ENCODE peak calls at places on chromosomes 6 and 20, in nine cellular contexts. One of them, this sample, is unnamed. For H3K27me3 and H3K9me3, the result is how much of the 10 kb centered on the place peaks cover.

GRCh38 chr6:110140650-110141049 is 38.8 kb downstream of the WASF1 start:
- DNase-seq in cardiac muscle cell: peak
- DNase-seq in transverse colon: no peak
- DNase-seq in ascending aorta: no peak
- DNase-seq in AG04450: peak
- DNase-seq in sigmoid colon: no peak
- DNase-seq in lower lobe of right lung: no peak
- DNase-seq in CD8-positive, alpha-beta memory T cell: no peak
- DNase-seq in breast epithelium: no peak
- DNase-seq in this sample: no peak

GRCh38 chr6:104253236-104253635 is 606.5 kb downstream of the HACE1 start:
- DNase-seq in cardiac muscle cell: no peak
- DNase-seq in transverse colon: no peak
- DNase-seq in ascending aorta: no peak
- DNase-seq in AG04450: no peak
- DNase-seq in sigmoid colon: no peak
- DNase-seq in lower lobe of right lung: no peak
- DNase-seq in CD8-positive, alpha-beta memory T cell: no peak
- DNase-seq in breast epithelium: no peak
- DNase-seq in this sample: no peak

GRCh38 chr6:31541059-31541657 is 645 bp downstream of the DDX39B start:
- DNase-seq in cardiac muscle cell: peak
- DNase-seq in transverse colon: peak
- DNase-seq in ascending aorta: no peak
- DNase-seq in AG04450: no peak
- DNase-seq in sigmoid colon: no peak
- DNase-seq in lower lobe of right lung: no peak
- DNase-seq in CD8-positive, alpha-beta memory T cell: peak
- DNase-seq in breast epithelium: no peak
- DNase-seq in this sample: peak

GRCh38 chr6:160077526-160077925 is 44.1 kb upstream of the SLC22A1 start:
- DNase-seq in cardiac muscle cell: no peak
- DNase-seq in transverse colon: no peak
- DNase-seq in ascending aorta: no peak
- DNase-seq in AG04450: peak
- DNase-seq in sigmoid colon: no peak
- DNase-seq in lower lobe of right lung: no peak
- DNase-seq in CD8-positive, alpha-beta memory T cell: no peak
- DNase-seq in breast epithelium: no peak
- DNase-seq in this sample: no peak

GRCh38 chr20:49941456-49941855 is 5.3 kb downstream of the RNF114 start:
- DNase-seq in cardiac muscle cell: no peak
- DNase-seq in transverse colon: no peak
- DNase-seq in ascending aorta: no peak
- DNase-seq in AG04450: no peak
- DNase-seq in sigmoid colon: peak
- DNase-seq in lower lobe of right lung: no peak
- DNase-seq in CD8-positive, alpha-beta memory T cell: no peak
- DNase-seq in breast epithelium: no peak
- DNase-seq in this sample: no peak

GRCh38 chr20:34744340-34744739 is 40.2 kb downstream of the TP53INP2 start:
- DNase-seq in cardiac muscle cell: no peak
- DNase-seq in transverse colon: no peak
- DNase-seq in ascending aorta: no peak
- DNase-seq in AG04450: no peak
- DNase-seq in sigmoid colon: no peak
- DNase-seq in lower lobe of right lung: no peak
- DNase-seq in CD8-positive, alpha-beta memory T cell: no peak
- DNase-seq in breast epithelium: no peak
- DNase-seq in this sample: no peak

GRCh38 chr20:25012616-25013189 is 20.2 kb upstream of the APMAP start:
- DNase-seq in cardiac muscle cell: no peak
- DNase-seq in transverse colon: no peak
- DNase-seq in ascending aorta: no peak
- DNase-seq in AG04450: no peak
- DNase-seq in sigmoid colon: peak
- DNase-seq in lower lobe of right lung: no peak
- DNase-seq in CD8-positive, alpha-beta memory T cell: no peak
- DNase-seq in breast epithelium: peak
- DNase-seq in this sample: no peak

GRCh38 chr20:650281-650680 is 2.7 kb downstream of the SRXN1 start:
- DNase-seq in cardiac muscle cell: no peak
- DNase-seq in transverse colon: no peak
- DNase-seq in ascending aorta: no peak
- DNase-seq in AG04450: no peak
- DNase-seq in sigmoid colon: no peak
- DNase-seq in lower lobe of right lung: no peak
- DNase-seq in CD8-positive, alpha-beta memory T cell: no peak
- DNase-seq in breast epithelium: no peak
- DNase-seq in this sample: no peak

DNA sequence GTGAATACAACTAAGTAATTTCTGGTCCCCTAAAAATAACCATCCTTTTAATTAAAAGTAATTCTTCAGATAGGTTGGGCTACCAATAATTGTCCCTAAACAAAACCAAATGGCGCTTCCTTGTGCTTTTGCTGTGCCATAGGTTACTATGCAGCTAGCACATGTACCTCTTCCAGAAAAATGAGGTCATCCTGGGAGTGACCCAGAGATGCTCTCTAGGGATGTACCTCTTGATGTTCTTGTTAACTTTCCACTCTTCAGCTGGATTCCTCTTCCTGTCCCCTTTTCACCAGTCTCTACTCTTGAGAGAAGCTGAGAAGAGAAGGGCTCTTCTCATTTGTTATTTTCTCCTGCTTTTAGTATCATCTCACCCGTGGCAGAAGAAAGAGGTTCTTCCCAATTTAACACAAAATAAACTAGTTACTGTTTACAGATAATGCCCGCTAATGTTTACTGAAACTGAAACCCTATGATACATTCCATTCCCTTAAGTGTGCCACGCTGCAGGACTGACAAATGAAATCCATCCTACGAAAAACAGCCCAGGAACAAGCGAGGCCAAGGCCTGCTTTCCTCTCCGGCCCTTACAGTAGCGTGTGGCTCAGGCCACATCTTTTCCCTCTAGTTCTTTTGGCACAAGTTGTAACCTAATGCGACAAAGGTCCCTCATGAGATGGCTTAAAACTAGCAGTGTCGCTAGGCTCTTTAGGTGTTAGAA is 24.2 kb downstream of the MRS2 start:
- DNase-seq in cardiac muscle cell: no peak
- DNase-seq in transverse colon: no peak
- DNase-seq in ascending aorta: no peak
- DNase-seq in AG04450: no peak
- DNase-seq in sigmoid colon: no peak
- DNase-seq in lower lobe of right lung: no peak
- DNase-seq in CD8-positive, alpha-beta memory T cell: no peak
- DNase-seq in breast epithelium: no peak
- DNase-seq in this sample: no peak
- H3K27ac ChIP-seq in cardiac muscle cell: no peak
- H3K27ac ChIP-seq in transverse colon: no peak
- H3K27ac ChIP-seq in ascending aorta: no peak
- H3K27ac ChIP-seq in AG04450: no peak
- H3K27ac ChIP-seq in sigmoid colon: no peak
- H3K27ac ChIP-seq in lower lobe of right lung: no peak
- H3K27ac ChIP-seq in CD8-positive, alpha-beta memory T cell: no peak
- H3K27ac ChIP-seq in breast epithelium: no peak
- H3K27ac ChIP-seq in this sample: no peak

GRCh38 chr20:23327617-23328333 is 22.8 kb upstream of the NXT1 start:
- DNase-seq in cardiac muscle cell: no peak
- DNase-seq in transverse colon: no peak
- DNase-seq in ascending aorta: no peak
- DNase-seq in AG04450: no peak
- DNase-seq in sigmoid colon: peak
- DNase-seq in lower lobe of right lung: no peak
- DNase-seq in CD8-positive, alpha-beta memory T cell: no peak
- DNase-seq in breast epithelium: peak
- DNase-seq in this sample: no peak

GRCh38 chr20:23331951-23332350 is 18.6 kb upstream of the NXT1 start:
- DNase-seq in cardiac muscle cell: peak
- DNase-seq in transverse colon: no peak
- DNase-seq in ascending aorta: no peak
- DNase-seq in AG04450: no peak
- DNase-seq in sigmoid colon: no peak
- DNase-seq in lower lobe of right lung: no peak
- DNase-seq in CD8-positive, alpha-beta memory T cell: no peak
- DNase-seq in breast epithelium: no peak
- DNase-seq in this sample: no peak

GRCh38 chr20:23325107-23325506 is 25.5 kb upstream of the NXT1 start:
- DNase-seq in cardiac muscle cell: no peak
- DNase-seq in transverse colon: no peak
- DNase-seq in ascending aorta: no peak
- DNase-seq in AG04450: no peak
- DNase-seq in sigmoid colon: no peak
- DNase-seq in lower lobe of right lung: no peak
- DNase-seq in CD8-positive, alpha-beta memory T cell: no peak
- DNase-seq in breast epithelium: no peak
- DNase-seq in this sample: no peak

GRCh38 chr20:23331450-23331849 is 19.1 kb upstream of the NXT1 start:
- DNase-seq in cardiac muscle cell: no peak
- DNase-seq in transverse colon: no peak
- DNase-seq in ascending aorta: no peak
- DNase-seq in AG04450: no peak
- DNase-seq in sigmoid colon: peak
- DNase-seq in lower lobe of right lung: no peak
- DNase-seq in CD8-positive, alpha-beta memory T cell: no peak
- DNase-seq in breast epithelium: no peak
- DNase-seq in this sample: no peak

DNA sequence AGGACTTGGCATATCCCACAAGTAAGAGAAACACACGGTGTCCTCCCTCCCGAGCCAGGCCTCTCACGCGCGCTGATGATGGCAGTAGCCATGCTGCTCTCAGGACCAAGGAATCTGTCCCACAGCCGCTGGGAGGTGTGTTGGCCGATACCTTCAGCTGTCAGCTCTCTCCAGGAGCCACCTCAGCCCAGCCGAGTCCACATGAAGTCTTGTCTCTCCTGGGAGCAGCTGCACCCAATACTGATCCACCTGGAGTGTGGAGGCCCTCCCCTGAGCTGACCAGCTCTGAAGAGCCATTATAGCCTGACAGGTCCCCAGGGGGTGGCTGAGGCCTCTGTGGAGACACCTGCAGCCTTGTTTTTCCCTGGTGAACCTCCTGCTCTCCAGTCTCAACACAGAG is 23.8 kb upstream of the NXT1 start:
- DNase-seq in cardiac muscle cell: no peak
- DNase-seq in transverse colon: no peak
- DNase-seq in ascending aorta: no peak
- DNase-seq in AG04450: no peak
- DNase-seq in sigmoid colon: peak
- DNase-seq in lower lobe of right lung: no peak
- DNase-seq in CD8-positive, alpha-beta memory T cell: no peak
- DNase-seq in breast epithelium: peak
- DNase-seq in this sample: no peak
- H3K27me3 ChIP-seq in cardiac muscle cell: under half
- H3K27me3 ChIP-seq in transverse colon: under half
- H3K27me3 ChIP-seq in ascending aorta: under half
- H3K27me3 ChIP-seq in AG04450: under half
- H3K27me3 ChIP-seq in sigmoid colon: under half
- H3K27me3 ChIP-seq in lower lobe of right lung: under half
- H3K27me3 ChIP-seq in CD8-positive, alpha-beta memory T cell: under half
- H3K27me3 ChIP-seq in breast epithelium: under half
- H3K27me3 ChIP-seq in this sample: under half

DNA sequence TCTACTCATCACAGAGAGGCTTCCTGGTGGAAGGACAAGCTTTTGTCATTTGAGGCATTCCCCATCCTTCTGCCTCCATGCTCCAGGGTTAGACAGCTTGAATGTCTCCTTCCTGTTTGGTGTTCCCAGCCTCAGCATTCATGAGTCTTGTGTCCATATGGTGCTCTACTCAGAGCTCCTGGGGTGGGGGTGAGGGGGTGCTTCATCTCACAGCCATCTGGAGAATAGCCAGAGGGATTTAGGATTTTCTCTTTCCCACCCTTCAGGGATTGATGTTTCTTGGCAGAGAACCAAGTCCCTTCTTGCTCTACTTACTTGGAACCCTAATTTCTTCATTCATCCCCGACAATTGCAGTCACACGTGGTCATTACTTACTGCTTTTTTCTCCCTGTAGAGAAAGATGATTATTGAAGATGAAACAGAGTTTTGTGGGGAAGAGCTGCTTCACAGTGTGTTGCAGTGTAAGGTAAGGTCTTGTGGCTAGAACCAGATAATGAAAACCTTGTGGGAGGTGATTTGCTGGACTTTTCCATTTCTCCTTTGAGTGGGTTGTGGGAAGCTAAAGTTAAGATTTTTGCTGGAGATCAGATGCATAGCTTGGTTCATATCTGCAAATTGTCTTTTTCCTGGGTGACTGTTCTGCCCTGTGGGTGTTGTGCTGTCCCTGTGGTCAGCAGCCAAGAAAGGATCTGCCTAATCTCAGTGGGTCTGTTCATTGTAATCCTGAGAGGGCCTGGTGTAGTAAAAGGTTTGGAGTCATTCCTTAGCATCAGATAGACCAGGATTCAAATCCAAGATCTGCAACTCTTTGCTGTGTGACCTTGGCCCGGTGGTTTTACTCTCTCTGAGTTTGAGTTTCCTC is 18.6 kb downstream of the CMTR1 start:
- DNase-seq in cardiac muscle cell: peak
- DNase-seq in transverse colon: no peak
- DNase-seq in ascending aorta: no peak
- DNase-seq in AG04450: no peak
- DNase-seq in sigmoid colon: no peak
- DNase-seq in lower lobe of right lung: no peak
- DNase-seq in CD8-positive, alpha-beta memory T cell: no peak
- DNase-seq in breast epithelium: no peak
- DNase-seq in this sample: no peak
- H3K9me3 ChIP-seq in cardiac muscle cell: under half
- H3K9me3 ChIP-seq in transverse colon: under half
- H3K9me3 ChIP-seq in ascending aorta: under half
- H3K9me3 ChIP-seq in AG04450: under half
- H3K9me3 ChIP-seq in sigmoid colon: under half
- H3K9me3 ChIP-seq in lower lobe of right lung: under half
- H3K9me3 ChIP-seq in CD8-positive, alpha-beta memory T cell: under half
- H3K9me3 ChIP-seq in breast epithelium: under half
- H3K9me3 ChIP-seq in this sample: under half

DNA sequence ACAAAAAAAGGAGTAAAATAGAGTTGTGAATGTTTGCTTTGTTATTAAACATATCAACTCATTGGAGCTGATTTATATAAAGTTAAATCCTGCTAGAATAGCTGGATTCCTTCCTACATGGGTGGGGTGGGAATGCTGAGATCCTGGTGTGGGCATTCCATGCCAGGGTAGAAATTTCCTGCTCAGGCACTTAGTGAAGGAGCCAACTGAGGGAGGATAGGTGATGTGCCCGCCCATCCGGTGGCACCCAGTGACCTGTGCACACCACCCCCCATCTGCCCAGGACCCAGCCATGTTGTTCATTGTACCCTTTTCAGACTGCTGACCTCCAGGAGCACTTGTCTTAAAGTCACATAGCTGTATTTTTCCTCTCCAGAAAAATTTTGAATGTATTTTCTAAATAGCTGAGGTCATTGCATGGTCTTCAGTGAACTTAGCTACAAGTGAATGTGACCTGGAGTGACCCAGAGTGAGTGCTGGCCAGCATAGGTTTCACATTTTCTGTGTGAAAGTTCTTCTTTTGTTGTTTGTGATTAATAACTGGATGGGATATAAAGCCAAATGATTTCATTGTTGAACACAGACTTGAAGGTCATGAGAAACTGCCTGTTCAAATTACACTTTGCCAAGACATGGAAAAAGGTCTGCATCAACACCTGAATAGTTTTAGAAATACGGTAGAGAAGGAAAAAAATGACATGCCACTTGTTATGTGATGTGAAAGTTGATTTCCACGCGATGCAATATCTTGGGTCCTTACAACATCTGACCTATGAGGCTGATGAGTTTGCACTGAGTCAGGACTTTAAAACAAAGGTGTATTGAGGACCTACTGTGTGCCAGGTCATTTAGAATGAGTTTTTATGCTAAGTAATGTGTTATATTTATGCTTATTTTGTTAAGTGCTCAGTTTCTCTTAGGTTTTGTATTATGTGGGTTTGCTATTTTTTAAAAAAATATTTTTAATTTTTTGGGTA is 77.2 kb downstream of the UTRN start:
- DNase-seq in cardiac muscle cell: no peak
- DNase-seq in transverse colon: no peak
- DNase-seq in ascending aorta: no peak
- DNase-seq in AG04450: no peak
- DNase-seq in sigmoid colon: no peak
- DNase-seq in lower lobe of right lung: no peak
- DNase-seq in CD8-positive, alpha-beta memory T cell: no peak
- DNase-seq in breast epithelium: no peak
- DNase-seq in this sample: no peak
- H3K27ac ChIP-seq in cardiac muscle cell: no peak
- H3K27ac ChIP-seq in transverse colon: peak
- H3K27ac ChIP-seq in ascending aorta: peak
- H3K27ac ChIP-seq in AG04450: no peak
- H3K27ac ChIP-seq in sigmoid colon: peak
- H3K27ac ChIP-seq in lower lobe of right lung: no peak
- H3K27ac ChIP-seq in CD8-positive, alpha-beta memory T cell: no peak
- H3K27ac ChIP-seq in breast epithelium: peak
- H3K27ac ChIP-seq in this sample: no peak